ENCODE peak calls at places on chromosome 17, in six cellular contexts. P is Peyer's patch, T is WTC11, J is RWPE1, Z is lower leg skin, G is astrocyte. U is an unnamed sample.

GRCh38 chr17:45091778-45092425 is 30.8 kb downstream of the NMT1 start:
- DNase-seq in P (no peak), T (no peak), J (no peak), Z (no peak), G (peak), U (no peak)

GRCh38 chr17:54085934-54086333 is 263.2 kb downstream of the KIF2B start:
- DNase-seq in P (no peak), T (peak), J (no peak), Z (no peak), G (no peak), U (no peak)

GRCh38 chr17:4635823-4636375 is 5.6 kb downstream of the ALOX15 start:
- DNase-seq in P (peak), T (no peak), J (no peak), Z (no peak), G (no peak), U (no peak)

GRCh38 chr17:81991684-81992513 is 14.5 kb downstream of the ASPSCR1 start:
- DNase-seq in P (peak), T (peak), J (peak), Z (peak), G (peak), U (peak)

GRCh38 chr17:81354944-81355327 is 40.3 kb upstream of the BAHCC1 start:
- DNase-seq in P (peak), T (no peak), J (no peak), Z (no peak), G (no peak), U (no peak)

GRCh38 chr17:64063766-64064224 is 43.4 kb upstream of the ICAM2 start:
- DNase-seq in P (peak), T (peak), J (no peak), Z (no peak), G (no peak), U (no peak)

GRCh38 chr17:64984181-64984580 is 64.9 kb upstream of the LRRC37A3 start:
- DNase-seq in P (no peak), T (no peak), J (no peak), Z (no peak), G (no peak), U (no peak)

GRCh38 chr17:1829189-1829578 is 518 bp downstream of the SMYD4 start:
- DNase-seq in P (peak), T (peak), J (peak), Z (no peak), G (no peak), U (no peak)

GRCh38 chr17:58338907-58339774 is 10.5 kb upstream of the TSPOAP1 start:
- DNase-seq in P (peak), T (peak), J (no peak), Z (no peak), G (peak), U (no peak)

GRCh38 chr17:55614061-55614460 is 102.8 kb upstream of the SMIM36 start:
- DNase-seq in P (no peak), T (no peak), J (no peak), Z (no peak), G (no peak), U (no peak)

GRCh38 chr17:7217113-7217987 is 2.3 kb downstream of the DLG4 start:
- DNase-seq in P (no peak), T (no peak), J (no peak), Z (no peak), G (peak), U (no peak)

GRCh38 chr17:80872999-80873951 is 118.4 kb upstream of the CHMP6 start:
- DNase-seq in P (peak), T (peak), J (no peak), Z (no peak), G (peak), U (peak)

DNA sequence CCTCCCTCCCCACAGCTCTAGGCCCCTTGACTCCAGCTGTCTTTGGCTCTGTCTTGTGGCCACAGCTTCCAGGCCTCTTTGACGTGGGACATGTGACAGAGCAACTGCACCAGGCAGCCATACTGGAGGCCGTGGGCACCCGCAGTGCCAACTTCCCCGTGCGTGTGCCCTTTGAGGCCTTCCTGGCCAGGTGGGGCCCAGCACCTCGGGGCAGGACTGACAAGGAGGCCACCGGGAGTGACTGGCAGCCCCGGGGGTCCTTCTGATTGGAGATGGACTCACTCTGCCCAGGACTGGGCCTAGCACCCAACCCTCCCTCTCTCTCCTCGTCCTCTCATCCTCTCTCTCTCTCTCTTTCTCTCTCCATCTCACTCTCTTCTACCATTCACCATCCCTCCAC is 15.5 kb downstream of the MYO15B start:
- DNase-seq in P (no peak), T (no peak), J (no peak), Z (no peak), G (no peak), U (no peak)
- TF ChIP-seq CTCF in P (no peak), T (no peak), J (no peak), Z (no peak), G (no peak), U (no peak)

GRCh38 chr17:72790194-72790593 is 302.3 kb downstream of the SLC39A11 start:
- DNase-seq in P (no peak), T (no peak), J (no peak), Z (no peak), G (no peak), U (no peak)

GRCh38 chr17:72797142-72797541 is 295.3 kb downstream of the SLC39A11 start:
- DNase-seq in P (no peak), T (no peak), J (no peak), Z (no peak), G (no peak), U (no peak)

GRCh38 chr17:72792771-72793170 is 299.7 kb downstream of the SLC39A11 start:
- DNase-seq in P (no peak), T (no peak), J (no peak), Z (no peak), G (no peak), U (no peak)

GRCh38 chr17:72795941-72796340 is 296.5 kb downstream of the SLC39A11 start:
- DNase-seq in P (no peak), T (no peak), J (no peak), Z (no peak), G (no peak), U (no peak)

GRCh38 chr17:72794152-72794551 is 298.3 kb downstream of the SLC39A11 start:
- DNase-seq in P (no peak), T (no peak), J (no peak), Z (no peak), G (no peak), U (no peak)
- TF ChIP-seq CTCF in P (no peak), T (no peak), J (no peak), Z (no peak), G (no peak), U (no peak)

GRCh38 chr17:61450641-61451537 is 1.3 kb upstream of the TBX4 start:
- DNase-seq in P (no peak), T (no peak), J (no peak), Z (no peak), G (no peak), U (no peak)
- TF ChIP-seq CTCF in P (no peak), T (no peak), J (no peak), Z (no peak), G (no peak), U (no peak)

DNA sequence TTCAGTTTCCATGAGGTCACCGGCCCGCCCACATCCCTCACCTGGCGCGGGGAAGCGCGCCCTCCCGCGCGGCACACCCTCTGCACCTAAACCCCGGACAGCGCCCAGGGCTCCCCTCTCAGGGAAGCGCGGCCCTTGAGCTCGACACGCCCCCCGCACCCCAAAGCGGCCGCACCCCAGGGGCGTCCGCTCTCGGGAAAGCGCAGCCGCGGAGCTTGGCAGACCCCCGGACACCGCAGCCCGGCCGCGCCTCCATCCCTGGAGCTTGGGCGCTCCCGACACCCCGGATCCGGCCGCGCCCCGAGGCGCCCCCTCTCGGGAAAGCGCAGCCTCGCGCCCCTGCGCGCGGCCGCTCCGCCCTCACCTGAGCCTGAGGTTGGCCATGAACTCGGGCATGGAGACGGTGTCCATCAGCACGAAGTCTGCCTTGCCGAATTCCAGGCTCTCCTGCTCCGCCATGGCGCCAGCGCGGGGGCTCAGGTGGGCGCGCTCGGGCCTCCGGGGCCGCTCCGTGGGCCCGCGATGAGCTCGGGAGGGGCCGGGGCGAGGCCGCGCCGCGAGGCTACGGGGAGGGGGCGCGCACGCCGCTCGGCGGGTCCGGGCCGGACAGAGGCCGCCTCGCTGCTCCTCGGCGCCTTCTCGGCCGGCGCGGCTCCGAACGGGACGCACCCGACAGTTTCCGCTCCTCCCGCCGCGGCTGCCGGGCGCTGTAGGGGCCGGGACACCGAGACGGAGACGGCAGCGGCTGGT is at the start of gene MYO1D:
- DNase-seq in P (peak), T (peak), J (peak), Z (peak), G (no peak), U (peak)
- TF ChIP-seq CTCF in P (peak), T (peak), J (no peak), Z (no peak), G (peak), U (no peak)

GRCh38 chr17:2867441-2868424 is 71.5 kb downstream of the RAP1GAP2 start:
- DNase-seq in P (no peak), T (peak), J (peak), Z (no peak), G (peak), U (no peak)
- TF ChIP-seq CTCF in P (no peak), T (no peak), J (no peak), Z (no peak), G (no peak), U (no peak)

GRCh38 chr17:79183221-79184158 is 108.9 kb downstream of the ENGASE start:
- DNase-seq in P (no peak), T (peak), J (no peak), Z (no peak), G (no peak), U (no peak)
- TF ChIP-seq CTCF in P (no peak), T (no peak), J (no peak), Z (no peak), G (no peak), U (no peak)

DNA sequence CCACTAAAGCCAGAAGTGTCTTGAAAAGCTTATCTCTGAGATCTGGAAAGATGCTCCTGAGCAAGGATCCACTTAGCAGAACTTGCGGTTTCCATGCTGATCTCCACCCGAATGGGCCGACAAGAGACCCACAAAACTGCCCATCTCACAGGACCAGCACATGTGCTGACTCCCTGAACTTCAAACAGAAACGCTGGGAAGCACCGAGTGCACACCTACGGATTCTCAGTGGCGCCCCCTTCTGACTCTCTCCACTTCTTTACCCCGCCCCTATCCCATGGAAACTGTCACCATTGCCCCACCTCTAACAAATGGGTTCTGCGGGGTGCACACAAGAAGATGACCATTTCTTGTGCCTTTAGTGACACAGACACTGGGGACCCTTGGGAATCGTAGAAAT is 21.4 kb downstream of the CDRT4 start:
- DNase-seq in P (no peak), T (peak), J (no peak), Z (no peak), G (no peak), U (no peak)
- TF ChIP-seq CTCF in P (no peak), T (peak), J (no peak), Z (no peak), G (no peak), U (no peak)

GRCh38 chr17:78693346-78694083 is 88.6 kb downstream of the CYTH1 start:
- DNase-seq in P (peak), T (no peak), J (no peak), Z (peak), G (no peak), U (no peak)

GRCh38 chr17:78687944-78688343 is 94.1 kb downstream of the CYTH1 start:
- DNase-seq in P (peak), T (no peak), J (no peak), Z (no peak), G (no peak), U (no peak)

GRCh38 chr17:78692460-78693010 is 89.5 kb downstream of the CYTH1 start:
- DNase-seq in P (peak), T (no peak), J (no peak), Z (no peak), G (no peak), U (no peak)

GRCh38 chr17:78687125-78687524 is 94.9 kb downstream of the CYTH1 start:
- DNase-seq in P (peak), T (no peak), J (no peak), Z (peak), G (no peak), U (no peak)

DNA sequence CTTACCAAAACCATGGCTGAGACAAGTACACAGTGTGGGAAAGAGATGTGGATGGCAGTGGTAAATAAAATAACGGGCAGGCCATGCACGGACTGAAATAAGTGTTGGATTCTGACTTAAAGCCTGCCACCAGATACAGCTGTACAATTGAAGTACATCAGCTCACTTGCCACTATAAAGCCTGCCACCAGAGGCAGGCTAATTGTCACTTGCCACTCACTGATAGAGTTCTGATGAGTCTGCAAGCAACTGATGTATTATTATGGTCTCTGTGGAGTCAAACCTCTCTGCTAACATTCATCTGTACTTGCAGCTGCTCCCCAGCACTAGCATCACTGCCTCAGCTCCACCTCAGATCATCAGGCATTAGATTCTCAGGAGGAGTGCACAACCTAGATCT is 93.0 kb downstream of the CYTH1 start:
- DNase-seq in P (peak), T (no peak), J (no peak), Z (no peak), G (no peak), U (peak)
- TF ChIP-seq CTCF in P (peak), T (no peak), J (no peak), Z (no peak), G (no peak), U (no peak)

U was measured in RWPE2.